ENCODE peak calls at places on chromosomes 7 and 10, in five cellular contexts. I is RWPE1, Q is heart right ventricle, C is neuronal stem cell, N is right atrium auricular region. L is an unnamed sample.

GRCh38 chr7:112160130-112160770 is 45.9 kb downstream of the DOCK4 start:
- DNase-seq in I (no peak), Q (no peak), C (no peak), N (no peak), L (no peak)

GRCh38 chr7:44184221-44184873 is 4.9 kb downstream of the GCK start:
- DNase-seq in I (peak), Q (no peak), C (no peak), N (peak), L (no peak)

GRCh38 chr10:133442191-133442966 is 11.4 kb upstream of the SCART1 start:
- DNase-seq in I (no peak), Q (no peak), C (no peak), N (peak), L (peak)

GRCh38 chr7:36951257-36951697 is 227.0 kb upstream of the AOAH start:
- DNase-seq in I (no peak), Q (no peak), C (no peak), N (no peak), L (no peak)

GRCh38 chr7:123692471-123692877 is 36.8 kb downstream of the LMOD2 start:
- DNase-seq in I (no peak), Q (no peak), C (no peak), N (no peak), L (no peak)

GRCh38 chr10:3812141-3812540 is 27.1 kb upstream of the KLF6 start:
- DNase-seq in I (no peak), Q (no peak), C (no peak), N (no peak), L (no peak)

GRCh38 chr7:41247128-41247865 is 455.6 kb downstream of the INHBA start:
- DNase-seq in I (peak), Q (no peak), C (no peak), N (no peak), L (no peak)

GRCh38 chr10:8066146-8066545 is 11.7 kb downstream of the GATA3 start:
- DNase-seq in I (no peak), Q (no peak), C (no peak), N (no peak), L (no peak)

GRCh38 chr10:22932626-22933370 is 4.9 kb downstream of the ARMC3 start:
- DNase-seq in I (no peak), Q (no peak), C (no peak), N (no peak), L (no peak)

GRCh38 chr7:73899731-73900142 is 38.8 kb downstream of the TMEM270 start:
- DNase-seq in I (peak), Q (peak), C (no peak), N (peak), L (peak)

GRCh38 chr10:124903119-124903518 is 38.8 kb upstream of the ZRANB1 start:
- DNase-seq in I (no peak), Q (no peak), C (no peak), N (no peak), L (no peak)

GRCh38 chr10:115665549-115665948 is 572.4 kb downstream of the ATRNL1 start:
- DNase-seq in I (no peak), Q (no peak), C (no peak), N (no peak), L (no peak)

GRCh38 chr10:63236113-63236935 is 103.2 kb downstream of the NRBF2 start:
- DNase-seq in I (peak), Q (no peak), C (no peak), N (no peak), L (no peak)

GRCh38 chr7:42843209-42843800 is 68.6 kb downstream of the C7orf25 start:
- DNase-seq in I (peak), Q (peak), C (peak), N (no peak), L (no peak)

GRCh38 chr7:114084381-114085312 is 165.8 kb upstream of the PPP1R3A start:
- DNase-seq in I (peak), Q (peak), C (peak), N (peak), L (no peak)

GRCh38 chr10:103659674-103660363 is 166.3 kb downstream of the NEURL1 start:
- DNase-seq in I (no peak), Q (peak), C (no peak), N (peak), L (peak)

GRCh38 chr7:155752756-155753445 is 59.4 kb downstream of the SHH start:
- DNase-seq in I (no peak), Q (no peak), C (no peak), N (no peak), L (no peak)

GRCh38 chr7:70589010-70589409 is 542.9 kb upstream of the GALNT17 start:
- DNase-seq in I (no peak), Q (no peak), C (no peak), N (no peak), L (no peak)

GRCh38 chr10:45473126-45473525 is 99.1 kb downstream of the ALOX5 start:
- DNase-seq in I (no peak), Q (no peak), C (no peak), N (no peak), L (no peak)

GRCh38 chr7:105647591-105647990 is 66.3 kb upstream of the EFCAB10 start:
- DNase-seq in I (no peak), Q (no peak), C (no peak), N (no peak), L (no peak)

GRCh38 chr7:73565675-73566342 is 8.3 kb upstream of the BCL7B start:
- DNase-seq in I (no peak), Q (no peak), C (no peak), N (no peak), L (no peak)

GRCh38 chr10:35933491-35933890 is 291.4 kb upstream of the FZD8 start:
- DNase-seq in I (no peak), Q (no peak), C (no peak), N (no peak), L (no peak)

GRCh38 chr7:8433477-8434289 is at the start of gene NXPH1:
- DNase-seq in I (no peak), Q (no peak), C (peak), N (no peak), L (no peak)

GRCh38 chr10:85720931-85721330 is 645.7 kb downstream of the GRID1 start:
- DNase-seq in I (no peak), Q (no peak), C (no peak), N (no peak), L (no peak)

GRCh38 chr7:28813238-28813962 is 144.7 kb downstream of the TRIL start:
- DNase-seq in I (no peak), Q (no peak), C (no peak), N (no peak), L (no peak)

GRCh38 chr7:108448777-108449576 is 7.3 kb downstream of the NRCAM start:
- DNase-seq in I (no peak), Q (no peak), C (peak), N (no peak), L (no peak)

GRCh38 chr7:73433924-73434700 is 534 bp downstream of the FZD9 start:
- DNase-seq in I (no peak), Q (no peak), C (no peak), N (no peak), L (no peak)

GRCh38 chr7:44176486-44176885 is 12.8 kb downstream of the GCK start:
- DNase-seq in I (no peak), Q (no peak), C (no peak), N (no peak), L (no peak)

GRCh38 chr10:24278519-24278889 is 69.6 kb downstream of the KIAA1217 start:
- DNase-seq in I (no peak), Q (no peak), C (no peak), N (no peak), L (no peak)

GRCh38 chr7:15376601-15377000 is 185.2 kb downstream of the AGMO start:
- DNase-seq in I (no peak), Q (no peak), C (no peak), N (no peak), L (no peak)

GRCh38 chr10:99681553-99681952 is 22.2 kb downstream of the ENTPD7 start:
- DNase-seq in I (peak), Q (no peak), C (no peak), N (no peak), L (no peak)

DNA sequence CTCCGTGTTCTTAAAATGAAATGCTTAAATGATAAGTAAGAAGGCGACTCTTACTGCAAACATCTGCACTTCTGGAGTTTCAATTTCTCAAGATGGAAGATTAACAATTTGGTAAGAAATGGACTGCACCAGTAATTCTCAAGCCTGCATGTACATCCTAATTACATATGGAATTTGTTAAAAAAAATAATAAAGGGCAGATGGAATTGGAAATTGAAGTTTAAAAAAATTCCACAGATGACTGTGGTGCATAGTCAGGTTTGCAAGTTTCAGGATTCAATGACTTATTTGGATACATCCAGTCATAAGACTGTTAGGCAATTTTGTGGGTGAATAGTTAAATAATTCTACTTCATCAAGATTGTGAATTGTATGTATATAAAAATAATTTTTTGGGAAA is 461.1 kb downstream of the KIF20B start:
- DNase-seq in I (no peak), Q (no peak), C (no peak), N (no peak), L (no peak)
- H3K27ac ChIP-seq in I (no peak), Q (no peak), C (no peak), N (no peak), L (no peak)

GRCh38 chr10:30556189-30556588 is 73.4 kb downstream of the LYZL2 start:
- DNase-seq in I (no peak), Q (no peak), C (no peak), N (no peak), L (no peak)
- H3K27ac ChIP-seq in I (no peak), Q (no peak), C (no peak), N (no peak), L (no peak)

DNA sequence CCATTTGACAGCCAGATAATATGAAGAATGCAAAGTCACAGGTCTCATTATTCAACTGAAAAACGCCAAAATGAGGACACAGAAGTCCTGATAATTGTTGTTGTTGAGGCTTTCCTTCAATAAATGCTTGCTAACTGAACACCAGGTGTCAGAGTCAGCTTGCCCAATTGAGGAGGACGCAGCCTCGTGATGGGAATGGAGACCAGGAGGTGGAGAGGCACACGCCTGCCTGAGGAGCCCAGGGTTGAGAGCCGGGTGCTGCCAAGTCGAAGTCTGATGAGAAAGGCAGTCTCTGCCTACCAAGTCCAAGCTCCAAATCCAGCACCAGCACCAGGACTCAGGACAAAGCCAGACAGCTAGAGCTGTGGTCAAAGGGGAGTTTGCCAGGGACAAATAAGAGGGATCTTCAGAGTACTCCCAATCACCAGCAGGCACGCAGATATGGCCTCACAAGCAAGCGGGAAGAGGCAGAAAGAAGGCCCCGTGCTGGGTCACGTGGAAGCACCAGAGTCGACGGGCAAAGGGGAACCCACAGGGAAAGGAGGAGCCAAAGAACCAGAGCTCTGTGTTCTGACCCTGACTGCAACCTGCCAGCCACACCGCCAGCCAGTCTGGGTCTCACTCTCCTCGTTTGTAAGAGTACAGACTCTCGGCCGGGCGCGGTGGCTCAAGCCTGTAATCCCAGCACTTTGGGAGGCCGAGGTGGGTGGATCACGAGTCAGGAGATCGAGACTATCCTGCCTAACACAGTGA is 47.6 kb downstream of the VOPP1 start:
- DNase-seq in I (no peak), Q (no peak), C (no peak), N (no peak), L (no peak)
- H3K27ac ChIP-seq in I (peak), Q (no peak), C (no peak), N (no peak), L (no peak)

GRCh38 chr7:2564970-2565546 is 6.3 kb downstream of the IQCE start:
- DNase-seq in I (no peak), Q (no peak), C (no peak), N (no peak), L (no peak)
- H3K27ac ChIP-seq in I (peak), Q (no peak), C (no peak), N (no peak), L (no peak)

DNA sequence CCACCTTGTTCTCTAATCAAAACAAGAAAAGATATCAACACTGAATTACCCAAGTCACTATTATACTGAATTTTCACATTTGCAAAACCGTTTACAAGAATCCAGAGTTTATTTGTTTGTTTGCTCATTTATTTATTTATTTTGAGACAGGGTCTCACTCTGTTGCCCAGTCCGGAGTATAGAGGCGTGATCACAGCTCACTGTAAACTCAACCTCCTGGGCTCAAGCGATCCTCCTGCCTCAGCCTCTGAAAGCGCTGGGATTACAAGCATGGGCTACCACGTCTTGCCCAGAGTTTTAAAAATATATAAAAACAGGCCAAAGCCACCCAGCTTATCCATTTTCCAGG is 8.5 kb downstream of the CREB3L2 start:
- DNase-seq in I (no peak), Q (no peak), C (no peak), N (no peak), L (no peak)
- H3K27ac ChIP-seq in I (peak), Q (peak), C (no peak), N (peak), L (peak)